ENCODE peak calls at places on chromosomes 16 and 17, in four cellular contexts. Z, P, W and A are unnamed samples. For H3K4me1, the result is how much of the 10 kb centered on the place peaks cover.

GRCh38 chr16:58129097-58129936 is at the start of gene CFAP20:
- DNase-seq in Z (peak), P (peak), W (peak), A (peak)

GRCh38 chr17:81711814-81712467 is at the start of gene SLC25A10:
- DNase-seq in W (peak), Z (peak), P (peak), A (peak)

GRCh38 chr16:4214215-4214621 is 27.7 kb downstream of the SRL start:
- DNase-seq in P (no peak), W (peak), Z (peak), A (no peak)

GRCh38 chr16:73503093-73503492 is 455.2 kb upstream of the ZFHX3 start:
- DNase-seq in P (no peak), Z (no peak), W (no peak), A (no peak)

GRCh38 chr16:24102120-24102740 is 153.9 kb upstream of the CACNG3 start:
- DNase-seq in W (no peak), Z (no peak), P (no peak), A (no peak)

GRCh38 chr16:88886915-88887521 is 20.6 kb upstream of the PABPN1L start:
- DNase-seq in W (peak), P (no peak), Z (no peak), A (no peak)

GRCh38 chr16:75197522-75198134 is 9.3 kb downstream of the CTRB2 start:
- DNase-seq in Z (peak), W (no peak), P (no peak), A (no peak)

GRCh38 chr17:67245694-67246397 is 850 bp upstream of the HELZ start:
- DNase-seq in W (peak), Z (peak), P (peak), A (peak)

GRCh38 chr17:58753026-58753425 is 2.6 kb upstream of the PPM1E start:
- DNase-seq in P (no peak), W (no peak), Z (no peak), A (no peak)

GRCh38 chr17:41404024-41404651 is 6.7 kb upstream of the KRT31 start:
- DNase-seq in P (no peak), Z (peak), W (no peak), A (no peak)

GRCh38 chr16:85569615-85570212 is 43.4 kb upstream of the GSE1 start:
- DNase-seq in Z (peak), W (no peak), P (no peak), A (peak)

GRCh38 chr16:704552-705380 is 835 bp downstream of the FBXL16 start:
- DNase-seq in W (no peak), Z (no peak), P (no peak), A (no peak)

GRCh38 chr16:87463722-87464690 is 28.8 kb downstream of the ZCCHC14 start:
- DNase-seq in W (no peak), P (no peak), Z (peak), A (peak)

GRCh38 chr17:32921013-32921412 is 6.9 kb upstream of the TMEM98 start:
- DNase-seq in W (no peak), P (no peak), Z (no peak), A (no peak)

GRCh38 chr17:21286066-21286770 is 1.7 kb downstream of the MAP2K3 start:
- DNase-seq in P (no peak), Z (peak), W (peak), A (peak)

GRCh38 chr16:23877107-23878070 is 41.6 kb downstream of the PRKCB start:
- DNase-seq in P (no peak), W (no peak), Z (no peak), A (peak)

GRCh38 chr17:39217734-39218369 is 7.9 kb downstream of the STAC2 start:
- DNase-seq in P (no peak), W (no peak), Z (no peak), A (no peak)

GRCh38 chr16:17147942-17148341 is 322.8 kb downstream of the XYLT1 start:
- DNase-seq in Z (no peak), P (no peak), W (no peak), A (no peak)

GRCh38 chr16:46763147-46763546 is 15.0 kb upstream of the MYLK3 start:
- DNase-seq in P (no peak), Z (no peak), W (peak), A (no peak)

DNA sequence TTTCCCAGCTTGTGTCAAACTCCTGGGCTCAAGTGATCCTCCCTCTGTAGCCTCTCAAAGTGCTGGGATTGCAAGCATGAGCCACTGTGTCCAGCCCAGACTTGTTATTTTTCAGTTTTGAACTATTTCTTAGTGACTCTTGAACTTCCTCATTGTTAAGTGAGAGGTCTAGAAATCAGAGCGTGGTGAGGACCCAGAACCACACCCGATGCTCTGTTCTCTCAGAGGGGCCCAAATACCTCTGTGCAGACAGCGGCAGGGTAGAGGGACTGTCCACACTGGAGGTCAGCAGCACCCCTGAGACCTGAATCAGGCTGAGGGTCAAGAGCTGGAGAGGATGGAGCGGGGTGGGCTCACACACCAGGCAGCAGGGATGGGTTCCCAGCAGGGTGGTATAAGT is 47.7 kb upstream of the MEAK7 start:
- DNase-seq in Z (no peak), W (peak), P (no peak), A (no peak)
- H3K4me1 ChIP-seq in Z (under half), W (under half), P (half or more), A (under half)

GRCh38 chr17:27462714-27463113 is 6.5 kb downstream of the KSR1 start:
- DNase-seq in Z (peak), P (no peak), W (no peak), A (no peak)
- H3K4me1 ChIP-seq in Z (under half), P (under half), W (under half), A (under half)

DNA sequence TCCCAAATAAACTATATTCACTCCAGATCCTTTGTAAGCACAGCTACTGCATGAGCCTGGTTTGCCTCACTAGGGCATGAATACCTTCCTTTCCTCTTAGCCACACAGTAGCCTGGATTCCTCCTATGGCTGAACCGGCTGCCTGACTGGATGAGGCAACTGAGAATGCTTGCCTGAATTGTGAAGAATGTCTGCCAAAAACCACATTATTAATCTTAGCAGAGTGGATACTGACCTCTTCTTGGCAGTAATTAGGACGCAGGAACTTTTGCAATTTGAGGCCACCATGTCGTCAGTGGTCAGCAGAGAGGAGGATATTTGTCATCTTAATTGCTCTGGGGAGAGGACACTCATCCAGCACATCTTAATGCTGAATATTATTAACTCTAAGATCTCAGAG is 651.8 kb upstream of the GOT2 start:
- DNase-seq in Z (peak), W (peak), P (no peak), A (no peak)
- H3K4me1 ChIP-seq in Z (under half), W (under half), P (under half), A (under half)

GRCh38 chr16:78931267-78932060 is 669.1 kb downstream of the MAF start:
- DNase-seq in P (no peak), Z (no peak), W (no peak), A (no peak)

GRCh38 chr16:78929798-78930197 is 670.7 kb downstream of the MAF start:
- DNase-seq in Z (no peak), P (no peak), W (no peak), A (no peak)

GRCh38 chr16:78932395-78932794 is 668.1 kb downstream of the MAF start:
- DNase-seq in P (no peak), Z (no peak), W (no peak), A (no peak)

GRCh38 chr16:78926723-78927200 is 673.8 kb downstream of the MAF start:
- DNase-seq in W (no peak), P (no peak), Z (no peak), A (no peak)

GRCh38 chr16:78930561-78930960 is 670.0 kb downstream of the MAF start:
- DNase-seq in P (no peak), W (no peak), Z (no peak), A (no peak)
- H3K4me1 ChIP-seq in P (under half), W (under half), Z (under half), A (under half)

GRCh38 chr17:76917829-76918228 is 49.6 kb downstream of the MGAT5B start:
- DNase-seq in W (peak), Z (peak), P (no peak), A (no peak)

GRCh38 chr17:76911299-76912007 is 43.2 kb downstream of the MGAT5B start:
- DNase-seq in P (no peak), W (no peak), Z (peak), A (no peak)

GRCh38 chr17:76915840-76916510 is 47.8 kb downstream of the MGAT5B start:
- DNase-seq in P (no peak), W (no peak), Z (peak), A (no peak)

GRCh38 chr17:76912585-76912984 is 44.4 kb downstream of the MGAT5B start:
- DNase-seq in Z (no peak), W (no peak), P (no peak), A (no peak)

DNA sequence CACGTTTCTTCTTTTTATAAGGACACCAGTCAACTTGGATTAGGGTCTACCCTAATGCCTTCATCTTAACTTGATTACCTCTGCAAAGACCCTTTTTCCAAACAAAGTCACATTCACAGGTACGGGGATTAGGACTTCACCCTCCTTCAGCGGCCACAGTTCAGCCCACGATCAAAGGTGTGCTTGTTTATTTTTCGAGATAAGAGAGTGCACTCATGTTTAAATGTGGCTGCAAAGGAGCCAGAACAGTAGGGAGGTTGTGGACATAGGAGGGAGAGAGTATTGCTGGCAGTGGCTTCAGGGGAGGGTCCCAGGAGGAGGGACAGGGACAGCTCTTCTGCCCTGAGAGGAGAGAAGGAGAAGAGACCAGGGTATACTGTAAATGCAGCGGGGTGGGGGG is 46.7 kb downstream of the MGAT5B start:
- DNase-seq in P (no peak), W (no peak), Z (peak), A (no peak)
- H3K4me1 ChIP-seq in P (under half), W (under half), Z (under half), A (under half)

GRCh38 chr16:81478294-81478693 is 33.7 kb downstream of the CMIP start:
- DNase-seq in Z (peak), W (peak), P (no peak), A (no peak)

GRCh38 chr16:81482329-81483063 is 37.9 kb downstream of the CMIP start:
- DNase-seq in P (no peak), W (peak), Z (peak), A (no peak)

GRCh38 chr16:81476732-81477131 is 32.1 kb downstream of the CMIP start:
- DNase-seq in P (no peak), Z (no peak), W (no peak), A (no peak)

GRCh38 chr16:81480856-81481821 is 36.5 kb downstream of the CMIP start:
- DNase-seq in W (peak), Z (peak), P (no peak), A (peak)

GRCh38 chr16:81478876-81479496 is 34.4 kb downstream of the CMIP start:
- DNase-seq in P (no peak), W (peak), Z (peak), A (peak)
- H3K4me1 ChIP-seq in P (half or more), W (under half), Z (under half), A (half or more)

GRCh38 chr16:66717776-66718175 is 21.2 kb upstream of the CMTM4 start:
- DNase-seq in W (no peak), Z (no peak), P (no peak), A (no peak)
- H3K4me1 ChIP-seq in W (under half), Z (under half), P (under half), A (under half)